ENCODE peak calls at places on chromosomes 6 and 20, in four cellular contexts. G, S, N and F are unnamed samples.

GRCh38 chr6:56551409-56552120 is 91.1 kb downstream of the DST start:
- DNase-seq in G (no peak), S (no peak), N (no peak), F (no peak)

GRCh38 chr6:104632565-104632964 is 227.2 kb downstream of the HACE1 start:
- DNase-seq in G (no peak), S (no peak), N (no peak), F (no peak)

GRCh38 chr6:40953486-40953885 is 85.5 kb downstream of the UNC5CL start:
- DNase-seq in G (no peak), S (no peak), N (no peak), F (no peak)

GRCh38 chr6:140253096-140253495 is 878.6 kb upstream of the CITED2 start:
- DNase-seq in G (no peak), S (no peak), N (no peak), F (no peak)

GRCh38 chr6:3585320-3585935 is 128.6 kb upstream of the SLC22A23 start:
- DNase-seq in G (peak; percentile 16), S (no peak), N (no peak), F (no peak)

GRCh38 chr6:150560004-150560883 is 39.4 kb upstream of the PLEKHG1 start:
- DNase-seq in G (no peak), S (no peak), N (no peak), F (no peak)

GRCh38 chr20:38893485-38894090 is 32.6 kb upstream of the FAM83D start:
- DNase-seq in G (peak; percentile 65), S (peak; percentile 60), N (peak; percentile 76), F (no peak)

GRCh38 chr6:169861431-169862045 is 110.1 kb downstream of the ERMARD start:
- DNase-seq in G (no peak), S (no peak), N (no peak), F (no peak)

GRCh38 chr20:36482044-36482473 is 59.3 kb upstream of the MYL9 start:
- DNase-seq in G (no peak), S (peak; percentile 58), N (no peak), F (no peak)

GRCh38 chr6:88490195-88490594 is 324.0 kb upstream of the CNR1 start:
- DNase-seq in G (no peak), S (no peak), N (no peak), F (no peak)

GRCh38 chr6:158939255-158940170 is 60.5 kb downstream of the RSPH3 start:
- DNase-seq in G (peak; percentile 13), S (no peak), N (peak; percentile 21), F (peak; percentile 11)

GRCh38 chr6:373031-373430 is 18.5 kb upstream of the IRF4 start:
- DNase-seq in G (no peak), S (no peak), N (no peak), F (no peak)

GRCh38 chr20:23127506-23128279 is 41.6 kb upstream of the CD93 start:
- DNase-seq in G (no peak), S (no peak), N (no peak), F (no peak)

GRCh38 chr6:3124667-3125066 is 6.2 kb downstream of the BPHL start:
- DNase-seq in G (no peak), S (no peak), N (no peak), F (no peak)

GRCh38 chr20:17626217-17627007 is 55.6 kb downstream of the RRBP1 start:
- DNase-seq in G (no peak), S (peak; percentile 35), N (no peak), F (no peak)

GRCh38 chr6:51678905-51679620 is 408.4 kb downstream of the PKHD1 start:
- DNase-seq in G (no peak), S (no peak), N (no peak), F (no peak)

GRCh38 chr20:24393903-24394302 is 75.5 kb upstream of the SYNDIG1 start:
- DNase-seq in G (no peak), S (no peak), N (no peak), F (no peak)

GRCh38 chr6:167683028-167683862 is 143.5 kb upstream of the AFDN start:
- DNase-seq in G (peak; percentile 94), S (peak; percentile 79), N (no peak), F (no peak)

GRCh38 chr6:161833099-161833860 is 559.4 kb upstream of the AGPAT4 start:
- DNase-seq in G (no peak), S (no peak), N (no peak), F (no peak)

GRCh38 chr6:16244869-16245451 is 6.6 kb downstream of the GMPR start:
- DNase-seq in G (peak; percentile 30), S (no peak), N (peak; percentile 67), F (no peak)

GRCh38 chr6:153145591-153145990 is 14.5 kb upstream of the RGS17 start:
- DNase-seq in G (no peak), S (no peak), N (no peak), F (no peak)

GRCh38 chr6:147924598-147924997 is 416.1 kb downstream of the SAMD5 start:
- DNase-seq in G (no peak), S (no peak), N (no peak), F (no peak)

GRCh38 chr6:108127826-108128225 is 38.0 kb upstream of the NR2E1 start:
- DNase-seq in G (no peak), S (no peak), N (no peak), F (no peak)

GRCh38 chr6:16681260-16681873 is 79.9 kb downstream of the ATXN1 start:
- DNase-seq in G (peak; percentile 48), S (no peak), N (no peak), F (peak; percentile 67)

GRCh38 chr6:116210750-116211425 is 43.0 kb downstream of the TSPYL4 start:
- DNase-seq in G (no peak), S (peak; percentile 66), N (no peak), F (no peak)

GRCh38 chr20:40472905-40473304 is 216.1 kb downstream of the MAFB start:
- DNase-seq in G (no peak), S (no peak), N (no peak), F (no peak)

GRCh38 chr6:32588156-32588555 is 1.5 kb downstream of the HLA-DRB1 start:
- DNase-seq in G (no peak), S (no peak), N (no peak), F (no peak)

GRCh38 chr20:25632940-25633790 is 9.4 kb upstream of the NANP start:
- DNase-seq in G (peak; percentile 35), S (no peak), N (no peak), F (no peak)

GRCh38 chr6:52576054-52576391 is 837 bp downstream of the TRAM2 start:
- DNase-seq in G (no peak), S (no peak), N (no peak), F (no peak)